ENCODE peak calls at places on chromosomes 7 and 10, in eight cellular contexts. H, S, A, F, W, E, Q and O are unnamed samples.

GRCh38 chr7:142811154-142811737 is 40.5 kb downstream of the PRSS2 start:
- DNase-seq in H (no peak), S (no peak), A (no peak), F (peak), W (peak), E (no peak), Q (peak), O (no peak)

GRCh38 chr7:134612197-134612596 is 34.5 kb upstream of the BPGM start:
- DNase-seq in H (no peak), S (no peak), A (no peak), F (no peak), W (no peak), E (no peak), Q (no peak), O (no peak)

GRCh38 chr7:36440880-36441279 is 51.2 kb downstream of the ANLN start:
- DNase-seq in H (no peak), S (no peak), A (no peak), F (no peak), W (peak), E (no peak), Q (peak), O (no peak)

GRCh38 chr10:5012595-5012994 is 8.9 kb upstream of the AKR1C2 start:
- DNase-seq in H (no peak), S (no peak), A (no peak), F (no peak), W (no peak), E (no peak), Q (no peak), O (no peak)

GRCh38 chr7:85041599-85042216 is 145.1 kb downstream of the SEMA3D start:
- DNase-seq in H (no peak), S (peak), A (peak), F (no peak), W (peak), E (no peak), Q (peak), O (peak)

GRCh38 chr10:110535958-110536891 is 31.3 kb upstream of the SMC3 start:
- DNase-seq in H (no peak), S (no peak), A (peak), F (peak), W (peak), E (peak), Q (peak), O (no peak)

GRCh38 chr10:69497611-69498390 is 46.5 kb downstream of the TSPAN15 start:
- DNase-seq in H (no peak), S (no peak), A (no peak), F (no peak), W (no peak), E (no peak), Q (no peak), O (no peak)

GRCh38 chr7:47446871-47447466 is 134.9 kb downstream of the TNS3 start:
- DNase-seq in H (no peak), S (no peak), A (no peak), F (no peak), W (no peak), E (no peak), Q (no peak), O (no peak)

GRCh38 chr10:100847440-100847839 is 65.3 kb upstream of the SLF2 start:
- DNase-seq in H (no peak), S (no peak), A (no peak), F (no peak), W (peak), E (no peak), Q (no peak), O (no peak)

GRCh38 chr10:35460852-35461460 is 124.6 kb downstream of the CCNY start:
- DNase-seq in H (no peak), S (no peak), A (no peak), F (no peak), W (no peak), E (no peak), Q (no peak), O (no peak)

GRCh38 chr10:14687340-14687739 is 87.4 kb downstream of the FAM107B start:
- DNase-seq in H (no peak), S (no peak), A (no peak), F (no peak), W (no peak), E (no peak), Q (no peak), O (no peak)

GRCh38 chr10:57015595-57016303 is 654.7 kb upstream of the ZWINT start:
- DNase-seq in H (no peak), S (no peak), A (no peak), F (no peak), W (no peak), E (no peak), Q (no peak), O (no peak)